ENCODE peak calls at places on chromosomes 6 and 20, in ten cellular contexts. M is T-helper 2 cell; R is HL-60; O is NCI-H2081; L is activated T-cell treated with anti-CD3 and anti-CD28 coated beads, Interleukin-2, amount 50 U/mL, for 72 hours; U is GM12865; X is activated naive CD4-positive, alpha-beta T cell treated with anti-CD3 and anti-CD28 coated beads, Interleukin-2, amount 50 U/mL, for 16 hours; D is cardiac septum; T is foreskin melanocyte; G is activated effector memory CD4-positive, alpha-beta T cell treated with Interleukin-2 at 50 U/mL for 16 hours. Q is an unnamed sample.

GRCh38 chr6:105593805-105594231 is 190.9 kb upstream of the PREP start:
- DNase-seq in M (no peak), R (no peak), O (no peak), L (no peak), U (no peak), X (no peak), D (no peak), T (no peak), G (no peak), Q (no peak)

GRCh38 chr6:96001891-96002575 is 13.7 kb upstream of the FUT9 start:
- DNase-seq in M (no peak), R (no peak), O (no peak), L (no peak), U (no peak), X (no peak), D (no peak), T (no peak), G (no peak), Q (no peak)

GRCh38 chr6:39843305-39844020 is 51.3 kb downstream of the DAAM2 start:
- DNase-seq in M (no peak), R (no peak), O (no peak), L (no peak), U (no peak), X (no peak), D (no peak), T (no peak), G (no peak), Q (no peak)

GRCh38 chr20:25504366-25505135 is 80.8 kb downstream of the NINL start:
- DNase-seq in M (no peak), R (no peak), O (no peak), L (no peak), U (no peak), X (no peak), D (peak; percentile 58), T (no peak), G (no peak), Q (no peak)

GRCh38 chr6:9516207-9516606 is 898.7 kb downstream of the TFAP2A start:
- DNase-seq in M (no peak), R (no peak), O (peak; percentile 9), L (no peak), U (no peak), X (no peak), D (no peak), T (no peak), G (no peak), Q (no peak)

GRCh38 chr6:143559101-143559500 is 47.6 kb upstream of the FUCA2 start:
- DNase-seq in M (no peak), R (no peak), O (no peak), L (no peak), U (no peak), X (no peak), D (no peak), T (no peak), G (no peak), Q (no peak)

GRCh38 chr6:43455034-43455747 is at the start of gene DLK2:
- DNase-seq in M (peak; percentile 3), R (no peak), O (no peak), L (peak; percentile 38), U (peak; percentile 17), X (peak; percentile 42), D (no peak), T (no peak), G (peak; percentile 9), Q (no peak)

GRCh38 chr20:46994341-46994740 is 99.7 kb downstream of the EYA2 start:
- DNase-seq in M (peak; percentile 23), R (no peak), O (peak; percentile 8), L (peak; percentile 72), U (peak; percentile 89), X (peak; percentile 26), D (no peak), T (no peak), G (peak; percentile 29), Q (no peak)

GRCh38 chr6:133923938-133924593 is 29.0 kb upstream of the TBPL1 start:
- DNase-seq in M (peak; percentile 13), R (no peak), O (peak; percentile 73), L (peak; percentile 53), U (peak; percentile 76), X (peak; percentile 52), D (no peak), T (peak; percentile 57), G (peak; percentile 18), Q (peak; percentile 59)

GRCh38 chr6:150184850-150185480 is 42.1 kb downstream of the PPP1R14C start:
- DNase-seq in M (no peak), R (no peak), O (no peak), L (no peak), U (peak; percentile 46), X (no peak), D (no peak), T (no peak), G (no peak), Q (no peak)

GRCh38 chr20:19252670-19253120 is 40.3 kb downstream of the SLC24A3 start:
- DNase-seq in M (no peak), R (peak; percentile 99), O (no peak), L (no peak), U (no peak), X (no peak), D (no peak), T (no peak), G (no peak), Q (no peak)

GRCh38 chr6:139114741-139115140 is 20.1 kb upstream of the HECA start:
- DNase-seq in M (no peak), R (no peak), O (peak; percentile 94), L (no peak), U (no peak), X (no peak), D (no peak), T (no peak), G (no peak), Q (no peak)

GRCh38 chr6:113980937-113981554 is 10.1 kb upstream of the HDAC2 start:
- DNase-seq in M (no peak), R (no peak), O (peak; percentile 33), L (peak; percentile 9), U (peak; percentile 38), X (no peak), D (no peak), T (no peak), G (no peak), Q (no peak)

GRCh38 chr6:2404211-2404929 is 159.0 kb upstream of the GMDS start:
- DNase-seq in M (no peak), R (no peak), O (no peak), L (no peak), U (no peak), X (no peak), D (no peak), T (no peak), G (no peak), Q (no peak)

GRCh38 chr6:165562421-165563090 is 100.5 kb downstream of the PDE10A start:
- DNase-seq in M (no peak), R (no peak), O (no peak), L (no peak), U (no peak), X (no peak), D (no peak), T (no peak), G (no peak), Q (no peak)

GRCh38 chr6:971981-972640 is 279.2 kb upstream of the EXOC2 start:
- DNase-seq in M (no peak), R (no peak), O (no peak), L (no peak), U (no peak), X (no peak), D (no peak), T (no peak), G (no peak), Q (no peak)

GRCh38 chr6:109260126-109260525 is 122.1 kb downstream of the CD164 start:
- DNase-seq in M (no peak), R (no peak), O (no peak), L (no peak), U (no peak), X (no peak), D (no peak), T (no peak), G (no peak), Q (no peak)

GRCh38 chr6:162882817-162883481 is 155.2 kb downstream of the PACRG start:
- DNase-seq in M (no peak), R (no peak), O (no peak), L (no peak), U (no peak), X (no peak), D (no peak), T (no peak), G (no peak), Q (no peak)

GRCh38 chr6:159979136-159979874 is 10.4 kb downstream of the IGF2R start:
- DNase-seq in M (peak; percentile 19), R (no peak), O (no peak), L (peak; percentile 79), U (peak; percentile 86), X (peak; percentile 58), D (no peak), T (no peak), G (peak; percentile 41), Q (peak; percentile 66)

GRCh38 chr20:43938017-43938655 is 23.5 kb downstream of the TOX2 start:
- DNase-seq in M (no peak), R (no peak), O (no peak), L (no peak), U (no peak), X (no peak), D (no peak), T (no peak), G (no peak), Q (no peak)

GRCh38 chr20:8721098-8721497 is 347.8 kb upstream of the PLCB4 start:
- DNase-seq in M (no peak), R (no peak), O (peak; percentile 71), L (peak; percentile 12), U (peak; percentile 61), X (no peak), D (no peak), T (peak; percentile 25), G (no peak), Q (peak; percentile 8)

GRCh38 chr20:54350415-54350814 is 125.0 kb upstream of the DOK5 start:
- DNase-seq in M (no peak), R (no peak), O (no peak), L (no peak), U (no peak), X (no peak), D (no peak), T (peak; percentile 46), G (no peak), Q (no peak)

GRCh38 chr6:84026721-84027164 is 6.8 kb upstream of the MRAP2 start:
- DNase-seq in M (no peak), R (no peak), O (peak; percentile 5), L (no peak), U (no peak), X (no peak), D (no peak), T (peak; percentile 24), G (no peak), Q (no peak)

GRCh38 chr6:63637865-63638445 is 2.4 kb downstream of the PHF3 start:
- DNase-seq in M (no peak), R (no peak), O (no peak), L (no peak), U (no peak), X (no peak), D (no peak), T (no peak), G (no peak), Q (no peak)

GRCh38 chr6:140050232-140050995 is 676.0 kb upstream of the CITED2 start:
- DNase-seq in M (no peak), R (no peak), O (no peak), L (no peak), U (no peak), X (no peak), D (no peak), T (no peak), G (no peak), Q (no peak)

GRCh38 chr6:86856937-86857563 is 80.3 kb upstream of the HTR1E start:
- DNase-seq in M (no peak), R (no peak), O (peak; percentile 10), L (peak; percentile 19), U (peak; percentile 52), X (no peak), D (no peak), T (peak; percentile 27), G (no peak), Q (no peak)

GRCh38 chr6:15769471-15770088 is 106.8 kb upstream of the DTNBP1 start:
- DNase-seq in M (no peak), R (no peak), O (no peak), L (no peak), U (no peak), X (no peak), D (no peak), T (no peak), G (no peak), Q (no peak)

Q was measured in activated gamma-delta T cell treated with Interleukin-2 at 50 U/mL for 16 hours.